ENCODE peak calls at places on chromosome 5, in eight cellular contexts. F, X, A, H, G, Q, R and M are unnamed samples.

GRCh38 chr5:172985596-172985995 is 2.0 kb downstream of the ATP6V0E1 start:
- DNase-seq in F (no peak), X (no peak), A (no peak), H (no peak), G (no peak), Q (no peak), R (no peak), M (no peak)

GRCh38 chr5:38603691-38604090 is 47.2 kb upstream of the LIFR start:
- DNase-seq in F (no peak), X (no peak), A (no peak), H (no peak), G (no peak), Q (no peak), R (no peak), M (no peak)

GRCh38 chr5:78648359-78649219 is at the start of gene LHFPL2:
- DNase-seq in F (peak), X (peak), A (peak), H (peak), G (peak), Q (peak), R (peak), M (peak)

GRCh38 chr5:154002093-154002492 is 36.6 kb downstream of the FAM114A2 start:
- DNase-seq in F (no peak), X (no peak), A (no peak), H (peak), G (peak), Q (no peak), R (no peak), M (peak)

GRCh38 chr5:72015103-72015548 is 92.1 kb upstream of the MAP1B start:
- DNase-seq in F (no peak), X (peak), A (no peak), H (peak), G (peak), Q (peak), R (peak), M (peak)

GRCh38 chr5:170681013-170681433 is 102.5 kb upstream of the GABRP start:
- DNase-seq in F (no peak), X (no peak), A (no peak), H (no peak), G (peak), Q (peak), R (peak), M (peak)

GRCh38 chr5:33272288-33272687 is 168.5 kb upstream of the TARS1 start:
- DNase-seq in F (no peak), X (no peak), A (no peak), H (no peak), G (peak), Q (no peak), R (no peak), M (peak)

GRCh38 chr5:116681334-116682013 is 106.9 kb upstream of the SEMA6A start:
- DNase-seq in F (no peak), X (no peak), A (no peak), H (no peak), G (no peak), Q (no peak), R (no peak), M (no peak)

GRCh38 chr5:171367424-171368370 is 20.0 kb upstream of the NPM1 start:
- DNase-seq in F (no peak), X (no peak), A (no peak), H (no peak), G (peak), Q (no peak), R (no peak), M (peak)

GRCh38 chr5:30960041-30960440 is 233.4 kb upstream of the CDH6 start:
- DNase-seq in F (no peak), X (no peak), A (no peak), H (no peak), G (no peak), Q (no peak), R (no peak), M (no peak)

GRCh38 chr5:124634228-124634819 is 112.1 kb downstream of the ZNF608 start:
- DNase-seq in F (no peak), X (no peak), A (no peak), H (no peak), G (no peak), Q (no peak), R (no peak), M (no peak)

DNA sequence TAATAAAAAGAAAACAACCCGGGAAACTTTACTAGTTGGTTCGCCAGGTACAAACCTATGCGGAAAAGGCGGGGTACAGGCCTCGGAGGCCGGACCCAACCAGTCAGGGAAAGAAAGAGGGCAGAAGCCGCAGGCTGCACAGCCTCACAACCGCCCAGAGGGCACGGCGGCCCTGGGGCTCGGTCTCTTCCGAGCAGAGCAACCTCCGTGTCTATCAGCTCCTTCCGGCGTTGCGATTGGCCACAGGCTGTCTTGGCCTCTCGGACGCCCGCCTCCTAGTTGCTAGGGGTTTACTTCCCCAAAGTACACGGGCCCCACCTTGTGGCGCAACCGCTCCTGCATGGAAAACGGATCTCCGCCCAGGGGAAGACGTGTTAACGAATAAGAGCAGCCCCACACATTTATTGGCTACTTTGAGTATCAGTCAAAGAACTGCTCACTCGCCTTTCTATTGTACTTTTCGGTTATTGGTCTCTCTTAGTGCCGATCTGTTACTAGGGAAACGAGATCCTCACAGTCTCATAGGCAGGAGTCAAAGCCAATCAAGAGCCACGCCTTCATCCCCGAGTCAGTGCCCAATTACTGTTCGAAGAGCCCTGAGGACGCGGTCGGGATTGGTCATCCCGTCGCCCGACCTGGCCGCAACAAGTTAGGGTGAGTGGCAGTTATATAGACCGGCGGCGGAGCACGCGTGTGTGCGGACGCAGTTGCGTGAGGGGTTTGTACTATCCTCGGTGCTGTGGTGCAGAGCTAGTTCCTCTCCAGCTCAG is at the start of gene G3BP1:
- DNase-seq in F (peak), X (peak), A (peak), H (peak), G (peak), Q (peak), R (peak), M (peak)
- TF ChIP-seq CTCF in F (peak), X (peak), A (peak), H (peak), G (peak), Q (peak), R (peak), M (peak)

GRCh38 chr5:3598725-3599282 is 3.2 kb downstream of the IRX1 start:
- DNase-seq in F (no peak), X (no peak), A (no peak), H (no peak), G (no peak), Q (no peak), R (no peak), M (no peak)

GRCh38 chr5:3598236-3598635 is 2.6 kb downstream of the IRX1 start:
- DNase-seq in F (no peak), X (no peak), A (no peak), H (no peak), G (no peak), Q (no peak), R (no peak), M (no peak)

GRCh38 chr5:3596261-3596825 is 711 bp downstream of the IRX1 start:
- DNase-seq in F (no peak), X (no peak), A (no peak), H (no peak), G (no peak), Q (no peak), R (peak), M (no peak)

GRCh38 chr5:3597727-3598082 is 2.1 kb downstream of the IRX1 start:
- DNase-seq in F (no peak), X (no peak), A (no peak), H (no peak), G (no peak), Q (no peak), R (no peak), M (no peak)

GRCh38 chr5:3597002-3597726 is 1.5 kb downstream of the IRX1 start:
- DNase-seq in F (no peak), X (no peak), A (no peak), H (no peak), G (no peak), Q (no peak), R (no peak), M (no peak)
- H3K4me3 ChIP-seq in F (no peak), X (no peak), A (no peak), H (no peak), G (peak), Q (no peak), R (no peak), M (no peak)

GRCh38 chr5:111550282-111551020 is 38.1 kb upstream of the STARD4 start:
- DNase-seq in F (peak), X (peak), A (peak), H (peak), G (peak), Q (peak), R (peak), M (peak)
- TF ChIP-seq CTCF in F (peak), X (peak), A (peak), H (peak), G (peak), Q (peak), R (peak), M (peak)

GRCh38 chr5:93886917-93887361 is 145.5 kb upstream of the POU5F2 start:
- DNase-seq in F (no peak), X (no peak), A (no peak), H (no peak), G (no peak), Q (no peak), R (no peak), M (no peak)

GRCh38 chr5:93884254-93884653 is 142.9 kb upstream of the POU5F2 start:
- DNase-seq in F (no peak), X (no peak), A (no peak), H (no peak), G (no peak), Q (no peak), R (no peak), M (no peak)

GRCh38 chr5:93883459-93883858 is 142.1 kb upstream of the POU5F2 start:
- DNase-seq in F (no peak), X (no peak), A (no peak), H (no peak), G (no peak), Q (no peak), R (no peak), M (no peak)

GRCh38 chr5:93887678-93888077 is 146.3 kb upstream of the POU5F2 start:
- DNase-seq in F (no peak), X (no peak), A (no peak), H (no peak), G (no peak), Q (no peak), R (no peak), M (no peak)

GRCh38 chr5:93886098-93886806 is 144.9 kb upstream of the POU5F2 start:
- DNase-seq in F (no peak), X (no peak), A (no peak), H (no peak), G (no peak), Q (no peak), R (no peak), M (no peak)
- H3K4me3 ChIP-seq in F (no peak), X (no peak), A (no peak), H (no peak), G (no peak), Q (no peak), R (no peak), M (no peak)